ENCODE peak calls at places on chromosomes 4 and X, in four cellular contexts. O is breast epithelium, B is fibroblast of lung, G is tibial nerve. E is an unnamed sample.

GRCh38 chrX:78123190-78123589 is 16.3 kb downstream of the TAF9B start:
- DNase-seq in O (no peak), B (no peak), G (no peak), E (no peak)

GRCh38 chrX:153775631-153776595 is 4.9 kb upstream of the SRPK3 start:
- DNase-seq in O (no peak), B (no peak), G (no peak), E (no peak)

GRCh38 chrX:67426946-67427345 is 116.9 kb upstream of the AR start:
- DNase-seq in O (no peak), B (no peak), G (no peak), E (no peak)

GRCh38 chrX:81336455-81337144 is 134.7 kb downstream of the SH3BGRL start:
- DNase-seq in O (no peak), B (peak), G (no peak), E (no peak)

GRCh38 chr4:109754093-109754857 is 24.4 kb upstream of the PLA2G12A start:
- DNase-seq in O (no peak), B (no peak), G (no peak), E (no peak)

GRCh38 chr4:188092824-188093223 is 16.6 kb downstream of the TRIML2 start:
- DNase-seq in O (no peak), B (no peak), G (no peak), E (no peak)

GRCh38 chr4:156931267-156931666 is 40.3 kb downstream of the PDGFC start:
- DNase-seq in O (peak), B (peak), G (no peak), E (no peak)

GRCh38 chr4:156803056-156803455 is 168.5 kb downstream of the PDGFC start:
- DNase-seq in O (no peak), B (peak), G (no peak), E (no peak)

DNA sequence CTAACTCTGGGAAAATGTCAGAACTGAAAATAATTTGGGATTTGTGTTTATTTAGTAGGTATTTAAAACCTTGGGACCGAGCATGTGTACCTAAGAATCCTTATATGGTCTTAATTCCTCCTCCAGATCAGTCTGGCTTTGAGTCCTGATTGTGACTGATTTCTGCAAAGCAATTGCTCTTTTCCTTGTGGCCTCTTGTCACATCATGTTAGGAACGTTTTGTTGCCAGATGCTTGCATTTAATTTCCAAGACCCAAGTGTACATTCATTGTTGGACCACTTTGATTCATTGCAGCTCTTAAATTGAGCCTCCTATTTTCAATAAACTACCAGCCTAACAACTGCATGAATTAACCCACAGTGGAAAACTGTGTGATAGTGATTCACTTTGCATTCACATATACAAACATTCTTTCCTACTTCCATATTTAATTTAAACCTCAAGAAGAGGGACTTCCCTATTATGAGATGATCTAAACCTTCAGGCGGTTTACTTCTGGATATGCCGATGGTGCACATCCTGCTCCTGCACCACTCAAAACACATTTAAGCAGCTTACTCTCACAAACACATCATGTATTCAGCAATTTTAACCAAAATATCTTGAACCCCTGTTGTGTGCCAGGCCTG is 118.4 kb downstream of the AFF1 start:
- DNase-seq in O (no peak), B (no peak), G (no peak), E (no peak)
- H3K27ac ChIP-seq in O (peak), B (no peak), G (no peak), E (peak)

GRCh38 chr4:42750091-42750490 is 93.2 kb upstream of the ATP8A1 start:
- DNase-seq in O (no peak), B (no peak), G (no peak), E (no peak)
- H3K4me3 ChIP-seq in O (no peak), B (no peak), G (no peak), E (no peak)

GRCh38 chr4:3753711-3754412 is 12.3 kb upstream of the ADRA2C start:
- DNase-seq in O (no peak), B (no peak), G (no peak), E (no peak)
- H3K27ac ChIP-seq in O (no peak), B (no peak), G (no peak), E (no peak)

GRCh38 chrX:129688097-129688496 is 33.3 kb upstream of the APLN start:
- DNase-seq in O (no peak), B (no peak), G (no peak), E (no peak)

GRCh38 chrX:129682979-129683378 is 28.2 kb upstream of the APLN start:
- DNase-seq in O (no peak), B (no peak), G (no peak), E (no peak)

GRCh38 chrX:129689881-129690280 is 35.1 kb upstream of the APLN start:
- DNase-seq in O (no peak), B (no peak), G (no peak), E (no peak)

GRCh38 chrX:129690435-129690834 is 35.7 kb upstream of the APLN start:
- DNase-seq in O (no peak), B (peak), G (peak), E (no peak)

DNA sequence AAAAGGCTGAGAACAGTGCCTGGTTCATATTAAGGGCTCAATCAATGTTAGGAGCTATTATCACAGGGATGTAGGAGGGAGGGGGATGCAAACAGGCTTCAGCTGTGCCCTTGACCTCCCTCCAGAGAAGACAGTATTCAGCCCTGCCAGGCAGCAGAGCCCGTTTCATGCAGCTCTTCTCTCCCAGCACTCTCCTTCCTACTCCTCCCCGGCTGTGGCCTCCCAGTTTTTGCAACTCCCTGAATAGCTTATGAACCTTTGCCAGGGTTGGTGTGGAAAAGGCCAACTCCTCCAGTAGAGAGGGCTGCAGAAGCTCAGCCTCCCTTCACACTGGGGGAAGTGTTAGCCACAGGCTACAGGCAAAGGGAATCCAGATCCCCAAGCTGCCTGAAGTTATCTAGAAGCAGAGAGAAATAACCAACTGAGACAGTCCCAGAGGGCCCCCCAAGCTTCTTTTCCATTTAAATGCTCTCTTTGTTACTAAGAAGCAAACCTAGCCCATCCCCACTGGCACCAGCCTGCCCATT is 31.7 kb upstream of the APLN start:
- DNase-seq in O (no peak), B (peak), G (peak), E (no peak)
- H3K4me3 ChIP-seq in O (no peak), B (no peak), G (no peak), E (no peak)